ENCODE peak calls at places on chromosomes 2 and 18, in seven cellular contexts. O, B, U, Y, S, G and D are unnamed samples.

GRCh38 chr2:99066075-99066557 is 75.4 kb upstream of the C2orf15 start:
- DNase-seq in Y (no peak), S (no peak), G (peak; percentile 22), U (no peak), O (no peak), B (no peak), D (peak; percentile 64)

GRCh38 chr2:29940706-29941105 is 19.3 kb upstream of the ALK start:
- DNase-seq in B (no peak), S (no peak), Y (no peak), O (no peak), G (no peak), U (peak; percentile 81), D (no peak)

GRCh38 chr2:47916437-47916836 is 10.1 kb upstream of the FBXO11 start:
- DNase-seq in S (no peak), G (no peak), Y (no peak), B (no peak), U (no peak), O (no peak), D (no peak)

GRCh38 chr2:140270229-140270628 is 1490.0 kb upstream of the NXPH2 start:
- DNase-seq in O (no peak), S (no peak), G (no peak), Y (no peak), B (no peak), U (no peak), D (no peak)

GRCh38 chr2:44997948-44998347 is 11.3 kb downstream of the SIX2 start:
- DNase-seq in Y (no peak), O (no peak), B (no peak), U (no peak), S (no peak), G (no peak), D (no peak)

GRCh38 chr18:7116001-7116831 is 1.4 kb downstream of the LAMA1 start:
- DNase-seq in U (no peak), B (no peak), Y (no peak), G (no peak), S (no peak), O (no peak), D (no peak)

GRCh38 chr2:88085602-88086001 is 18.0 kb downstream of the SMYD1 start:
- DNase-seq in U (no peak), O (no peak), G (no peak), B (no peak), Y (no peak), S (no peak), D (no peak)

GRCh38 chr18:44356566-44357157 is 324.0 kb upstream of the SETBP1 start:
- DNase-seq in U (no peak), Y (no peak), S (no peak), B (no peak), G (no peak), O (no peak), D (no peak)

GRCh38 chr2:9281145-9281544 is 74.5 kb downstream of the ASAP2 start:
- DNase-seq in U (no peak), O (no peak), B (no peak), Y (no peak), S (no peak), G (no peak), D (no peak)

GRCh38 chr2:81260320-81260719 is 955.8 kb upstream of the LRRTM1 start:
- DNase-seq in Y (no peak), B (no peak), O (no peak), S (no peak), G (no peak), U (no peak), D (no peak)

GRCh38 chr2:200619275-200619674 is 33.5 kb downstream of the AOX1 start:
- DNase-seq in Y (no peak), S (no peak), U (no peak), O (no peak), G (no peak), B (no peak), D (no peak)

GRCh38 chr18:35641916-35642315 is 60.4 kb downstream of the GALNT1 start:
- DNase-seq in B (no peak), O (no peak), U (no peak), Y (no peak), S (no peak), G (no peak), D (no peak)

GRCh38 chr2:119758881-119759450 is 756 bp upstream of the PTPN4 start:
- DNase-seq in G (no peak), Y (no peak), O (no peak), U (no peak), B (no peak), S (no peak), D (no peak)

GRCh38 chr18:51091270-51091669 is 61.3 kb downstream of the SMAD4 start:
- DNase-seq in S (no peak), B (no peak), U (no peak), Y (no peak), O (no peak), G (no peak), D (no peak)

GRCh38 chr2:186532891-186533290 is 46.8 kb downstream of the ZC3H15 start:
- DNase-seq in Y (no peak), U (no peak), B (no peak), S (no peak), O (no peak), G (no peak), D (no peak)

GRCh38 chr18:62939925-62940324 is 224.6 kb downstream of the PHLPP1 start:
- DNase-seq in Y (no peak), G (no peak), S (no peak), B (no peak), O (no peak), U (no peak), D (no peak)

GRCh38 chr2:74053959-74054715 is 69.4 kb downstream of the TET3 start:
- DNase-seq in G (no peak), B (no peak), O (no peak), Y (no peak), S (no peak), U (no peak), D (no peak)

GRCh38 chr18:64037812-64038414 is 68.0 kb downstream of the SERPINB8 start:
- DNase-seq in B (no peak), U (no peak), O (no peak), S (no peak), Y (no peak), G (no peak), D (peak; percentile 13)

GRCh38 chr2:98308068-98308467 is 38.2 kb upstream of the CNGA3 start:
- DNase-seq in Y (no peak), B (no peak), G (no peak), O (no peak), S (no peak), U (no peak), D (no peak)

GRCh38 chr2:45274190-45274926 is 265.1 kb upstream of the SIX2 start:
- DNase-seq in O (no peak), Y (no peak), B (no peak), G (no peak), U (no peak), S (no peak), D (no peak)